ENCODE peak calls at places on chromosome 9, in nine cellular contexts. S is dorsolateral prefrontal cortex; Z is CD4-positive, CD25-positive, alpha-beta regulatory T cell; V is activated CD8-positive, alpha-beta memory T cell treated with anti-CD3 and anti-CD28 coated beads for 24 hours; O is activated naive CD4-positive, alpha-beta T cell; W is brain microvascular endothelial cell; I is GM04503; J is AG10803; N is kidney glomerular epithelial cell. Y is an unnamed sample.

GRCh38 chr9:89178162-89179120 is at the start of gene SHC3:
- DNase-seq in J (peak), S (no peak), Z (no peak), I (no peak), N (no peak), O (no peak), V (no peak), W (peak), Y (no peak)

GRCh38 chr9:129891519-129891918 is 56.3 kb downstream of the USP20 start:
- DNase-seq in O (no peak), W (no peak), S (no peak), V (no peak), J (no peak), I (no peak), N (no peak), Z (peak), Y (no peak)

GRCh38 chr9:124348831-124349230 is 66.4 kb downstream of the PSMB7 start:
- DNase-seq in I (no peak), V (no peak), W (no peak), O (no peak), N (no peak), S (no peak), Z (no peak), J (no peak), Y (no peak)

GRCh38 chr9:134642385-134643181 is 980 bp downstream of the COL5A1 start:
- DNase-seq in V (no peak), I (no peak), W (peak), N (no peak), Z (no peak), J (peak), O (no peak), S (no peak), Y (no peak)

GRCh38 chr9:128702949-128703615 is 779 bp downstream of the PKN3 start:
- DNase-seq in S (no peak), Z (peak), I (no peak), W (no peak), N (no peak), J (no peak), V (peak), O (no peak), Y (no peak)

GRCh38 chr9:134179918-134180785 is 15.8 kb upstream of the RNU6ATAC start:
- DNase-seq in N (no peak), J (no peak), V (no peak), I (no peak), O (no peak), Z (no peak), S (no peak), W (no peak), Y (no peak)

GRCh38 chr9:87753313-87753712 is 27.4 kb downstream of the CTSL start:
- DNase-seq in Z (no peak), I (no peak), N (no peak), V (no peak), O (no peak), S (no peak), J (no peak), W (no peak), Y (no peak)

GRCh38 chr9:118222375-118222774 is 518.2 kb downstream of the TLR4 start:
- DNase-seq in V (no peak), W (no peak), O (no peak), J (no peak), N (peak), I (no peak), Z (no peak), S (no peak), Y (no peak)

GRCh38 chr9:92647671-92648446 is 22.1 kb downstream of the IPPK start:
- DNase-seq in S (no peak), O (no peak), I (no peak), J (no peak), V (no peak), N (no peak), Z (no peak), W (no peak), Y (no peak)

GRCh38 chr9:134590240-134591081 is 51.1 kb upstream of the COL5A1 start:
- DNase-seq in V (peak), W (no peak), N (no peak), S (no peak), I (no peak), Z (no peak), O (no peak), J (no peak), Y (no peak)

GRCh38 chr9:110214090-110214489 is 6.1 kb upstream of the C9orf152 start:
- DNase-seq in S (no peak), V (no peak), Z (no peak), J (peak), N (no peak), W (no peak), O (no peak), I (no peak), Y (no peak)

GRCh38 chr9:94950733-94951590 is 224.5 kb downstream of the AOPEP start:
- DNase-seq in I (no peak), S (no peak), Z (peak), J (peak), W (no peak), V (no peak), O (no peak), N (peak), Y (no peak)

GRCh38 chr9:77987104-77987656 is 44.4 kb downstream of the GNAQ start:
- DNase-seq in S (no peak), J (no peak), I (no peak), W (no peak), O (no peak), N (no peak), V (no peak), Z (no peak), Y (no peak)

GRCh38 chr9:105483618-105484017 is 35.8 kb downstream of the FSD1L start:
- DNase-seq in J (no peak), I (no peak), Z (no peak), V (no peak), N (no peak), O (no peak), S (no peak), W (no peak), Y (no peak)

GRCh38 chr9:136403538-136403914 is 3.6 kb upstream of the SNAPC4 start:
- DNase-seq in Z (peak), W (no peak), S (no peak), V (peak), O (no peak), J (no peak), I (no peak), N (no peak), Y (no peak)

GRCh38 chr9:113999256-114000062 is 78.6 kb downstream of the AMBP start:
- DNase-seq in O (no peak), W (no peak), V (peak), N (no peak), I (no peak), J (no peak), Z (no peak), S (no peak), Y (no peak)

GRCh38 chr9:81815781-81816180 is 112.4 kb upstream of the SPATA31D4 start:
- DNase-seq in S (no peak), I (no peak), V (no peak), O (no peak), N (no peak), W (no peak), J (no peak), Z (no peak), Y (no peak)

GRCh38 chr9:121059998-121060636 is 10.0 kb upstream of the C5 start:
- DNase-seq in I (no peak), S (peak), V (no peak), W (peak), J (peak), N (peak), Z (peak), O (no peak), Y (peak)

GRCh38 chr9:114056527-114056926 is 21.6 kb downstream of the AMBP start:
- DNase-seq in V (no peak), O (no peak), N (no peak), I (no peak), S (no peak), J (no peak), W (no peak), Z (no peak), Y (no peak)

GRCh38 chr9:137673871-137674270 is 55.1 kb downstream of the EHMT1 start:
- DNase-seq in S (peak), Z (no peak), V (no peak), J (no peak), W (no peak), I (no peak), N (no peak), O (no peak), Y (no peak)

GRCh38 chr9:103649086-103649485 is 445.0 kb upstream of the SMC2 start:
- DNase-seq in S (no peak), Z (no peak), N (no peak), W (no peak), I (no peak), J (no peak), V (no peak), O (no peak), Y (no peak)

GRCh38 chr9:130869250-130869649 is 27.4 kb downstream of the QRFP start:
- DNase-seq in I (no peak), S (no peak), J (no peak), V (no peak), Z (no peak), O (no peak), N (peak), W (peak), Y (no peak)

GRCh38 chr9:110207071-110207923 is 662 bp downstream of the C9orf152 start:
- DNase-seq in I (no peak), V (no peak), Z (no peak), S (no peak), N (no peak), W (no peak), O (no peak), J (no peak), Y (no peak)

GRCh38 chr9:68999393-69000105 is 14.4 kb downstream of the PRKACG start:
- DNase-seq in I (peak), J (peak), O (peak), Z (peak), N (peak), V (peak), S (peak), W (peak), Y (peak)

GRCh38 chr9:3263698-3264097 is 262.1 kb downstream of the RFX3 start:
- DNase-seq in N (peak), O (no peak), S (no peak), W (no peak), J (no peak), V (no peak), Z (no peak), I (no peak), Y (no peak)

GRCh38 chr9:7489018-7489417 is 310.6 kb downstream of the DMAC1 start:
- DNase-seq in W (no peak), S (no peak), J (no peak), V (no peak), N (no peak), O (no peak), I (no peak), Z (no peak), Y (no peak)

Y was measured in astrocyte of the cerebellum.